ENCODE peak calls at places on chromosomes 6 and 20, in five cellular contexts. U is effector memory CD4-positive, alpha-beta T cell; X is right cardiac atrium; E is tibial artery; D is right lobe of liver. B is an unnamed sample. For H3K4me1, the result is how much of the 10 kb centered on the place peaks cover.

GRCh38 chr20:34475979-34476736 is 40.1 kb upstream of the DYNLRB1 start:
- DNase-seq in U (no peak), X (peak), E (peak), D (peak), B (peak)

GRCh38 chr20:25277051-25277801 is 29.3 kb downstream of the PYGB start:
- DNase-seq in U (no peak), X (peak), E (peak), D (peak), B (peak)

GRCh38 chr6:29678114-29678513 is 2.8 kb downstream of the ZFP57 start:
- DNase-seq in U (no peak), X (no peak), E (no peak), D (no peak), B (no peak)

GRCh38 chr6:21998539-21998938 is 298.3 kb downstream of the PRL start:
- DNase-seq in U (no peak), X (no peak), E (no peak), D (no peak), B (no peak)

GRCh38 chr20:888057-888456 is 28.1 kb downstream of the ANGPT4 start:
- DNase-seq in U (no peak), X (peak), E (peak), D (no peak), B (no peak)

GRCh38 chr6:77926198-77926752 is 273.4 kb downstream of the MEI4 start:
- DNase-seq in U (no peak), X (no peak), E (no peak), D (no peak), B (no peak)

GRCh38 chr20:6122111-6122872 is 538 bp downstream of the FERMT1 start:
- DNase-seq in U (no peak), X (no peak), E (no peak), D (no peak), B (no peak)

GRCh38 chr20:1664911-1665310 is 7.3 kb upstream of the SIRPG start:
- DNase-seq in U (peak), X (peak), E (no peak), D (no peak), B (no peak)

GRCh38 chr6:99868074-99868702 is 125.8 kb downstream of the MCHR2 start:
- DNase-seq in U (peak), X (peak), E (peak), D (peak), B (peak)

GRCh38 chr6:150775400-150775799 is 90.1 kb upstream of the MTHFD1L start:
- DNase-seq in U (no peak), X (no peak), E (no peak), D (no peak), B (no peak)

GRCh38 chr20:61784801-61785566 is 280.7 kb downstream of the TAF4 start:
- DNase-seq in U (no peak), X (no peak), E (no peak), D (no peak), B (no peak)

GRCh38 chr20:58017237-58017969 is 211.1 kb downstream of the ANKRD60 start:
- DNase-seq in U (no peak), X (peak), E (peak), D (no peak), B (peak)
- H3K4me1 ChIP-seq in U (under half), X (under half), E (under half), D (under half), B (under half)

GRCh38 chr20:63433351-63433750 is 39.1 kb downstream of the KCNQ2 start:
- DNase-seq in U (no peak), X (no peak), E (no peak), D (no peak), B (no peak)
- H3K4me1 ChIP-seq in U (under half), X (under half), E (under half), D (under half), B (under half)

GRCh38 chr20:48921168-48921882 is at the start of gene ARFGEF2:
- DNase-seq in U (peak), X (peak), E (peak), D (peak), B (peak)

GRCh38 chr20:48924711-48925109 is 3.2 kb downstream of the ARFGEF2 start:
- DNase-seq in U (no peak), X (no peak), E (no peak), D (no peak), B (no peak)

GRCh38 chr20:48921883-48922867 is 664 bp downstream of the ARFGEF2 start:
- DNase-seq in U (peak), X (peak), E (no peak), D (peak), B (peak)

GRCh38 chr20:48920527-48921167 is 864 bp upstream of the ARFGEF2 start:
- DNase-seq in U (no peak), X (peak), E (no peak), D (no peak), B (peak)

GRCh38 chr20:48923149-48923718 is 1.7 kb downstream of the ARFGEF2 start:
- DNase-seq in U (no peak), X (no peak), E (no peak), D (no peak), B (no peak)
- H3K4me1 ChIP-seq in U (under half), X (under half), E (under half), D (under half), B (under half)

GRCh38 chr20:59686404-59687346 is 82.3 kb downstream of the PHACTR3 start:
- DNase-seq in U (no peak), X (no peak), E (no peak), D (no peak), B (no peak)
- H3K4me1 ChIP-seq in U (under half), X (under half), E (under half), D (under half), B (under half)

GRCh38 chr20:44983095-44983674 is 16.9 kb downstream of the STK4 start:
- DNase-seq in U (no peak), X (no peak), E (no peak), D (no peak), B (no peak)

GRCh38 chr20:44993343-44993742 is 27.0 kb downstream of the STK4 start:
- DNase-seq in U (no peak), X (no peak), E (no peak), D (no peak), B (no peak)

GRCh38 chr20:44990425-44990824 is 24.1 kb downstream of the STK4 start:
- DNase-seq in U (no peak), X (peak), E (peak), D (no peak), B (no peak)

GRCh38 chr20:44990957-44991356 is 24.6 kb downstream of the STK4 start:
- DNase-seq in U (no peak), X (no peak), E (no peak), D (no peak), B (no peak)

DNA sequence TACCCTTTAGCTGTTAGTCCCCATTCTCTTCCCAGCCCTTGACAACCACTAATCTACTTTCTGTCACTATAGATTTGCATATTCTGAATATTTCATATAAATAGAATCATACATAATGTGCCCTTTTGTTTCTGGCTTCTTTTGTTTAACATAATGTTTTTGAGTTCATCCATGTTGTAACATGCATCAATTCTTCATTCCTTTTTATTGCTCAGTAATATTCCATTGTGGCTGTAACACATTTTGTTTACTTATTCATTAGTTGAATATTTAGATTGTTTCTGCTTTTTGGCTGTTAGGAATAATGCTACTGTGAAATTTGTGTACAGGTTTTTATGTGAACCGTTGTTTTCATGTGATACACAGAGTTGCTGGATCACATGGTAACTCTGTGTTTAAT is 22.5 kb downstream of the STK4 start:
- DNase-seq in U (no peak), X (no peak), E (no peak), D (no peak), B (no peak)
- H3K4me1 ChIP-seq in U (under half), X (under half), E (under half), D (under half), B (under half)

DNA sequence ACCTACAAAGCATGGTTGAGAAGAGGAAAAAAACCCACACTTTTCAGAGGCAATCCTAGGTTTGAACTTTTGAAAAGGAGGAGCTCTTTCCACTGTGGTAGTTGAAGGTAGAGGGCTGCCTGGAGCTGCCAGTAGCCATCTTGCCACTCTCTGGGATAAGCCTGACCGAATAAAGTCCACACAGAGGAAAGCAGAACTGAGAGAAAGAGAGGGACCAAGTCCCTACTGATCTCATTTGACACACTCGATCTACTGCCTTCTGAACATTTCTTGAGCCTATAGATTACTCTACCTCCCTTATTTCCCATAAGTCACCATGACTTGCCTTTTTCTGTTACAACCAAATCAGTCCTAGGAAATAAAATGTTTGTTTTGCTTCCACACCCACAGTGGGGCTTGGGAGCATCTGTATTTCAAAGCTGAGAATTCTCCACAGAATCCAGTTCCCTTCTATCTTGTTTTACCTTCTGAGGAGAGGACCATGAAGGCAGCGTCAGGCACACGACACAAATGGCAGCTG is 147.0 kb upstream of the PTPRK start:
- DNase-seq in U (no peak), X (peak), E (no peak), D (no peak), B (no peak)
- H3K4me1 ChIP-seq in U (under half), X (under half), E (under half), D (under half), B (under half)

DNA sequence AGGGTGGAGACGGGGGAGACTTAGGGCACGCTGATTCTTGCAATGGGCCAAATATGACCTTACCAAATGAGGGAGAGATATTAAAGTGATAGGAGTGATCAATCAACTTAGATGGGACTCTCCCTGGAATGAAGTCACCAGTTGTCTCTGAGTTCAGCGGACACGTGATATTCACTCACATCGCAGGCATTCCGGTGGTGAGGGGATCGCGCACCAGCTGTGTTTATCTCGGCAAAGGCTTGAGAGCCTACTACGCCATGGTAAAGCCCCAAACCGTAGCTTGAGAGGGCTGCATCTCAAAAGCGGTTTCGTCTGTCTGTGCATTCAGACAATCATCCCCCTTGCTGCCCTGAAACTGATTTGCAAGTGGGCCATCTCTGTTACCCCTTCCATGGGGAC is 5.5 kb downstream of the BMP7 start:
- DNase-seq in U (no peak), X (no peak), E (no peak), D (no peak), B (no peak)
- H3K4me1 ChIP-seq in U (under half), X (under half), E (under half), D (under half), B (under half)

GRCh38 chr6:3742076-3742425 is 9.5 kb downstream of the PXDC1 start:
- DNase-seq in U (no peak), X (no peak), E (no peak), D (no peak), B (no peak)

GRCh38 chr6:3742426-3743344 is 8.8 kb downstream of the PXDC1 start:
- DNase-seq in U (peak), X (peak), E (peak), D (peak), B (peak)

GRCh38 chr6:3739311-3739897 is 12.1 kb downstream of the PXDC1 start:
- DNase-seq in U (no peak), X (peak), E (peak), D (no peak), B (peak)

GRCh38 chr6:3741477-3741871 is 10.0 kb downstream of the PXDC1 start:
- DNase-seq in U (no peak), X (no peak), E (peak), D (no peak), B (peak)

DNA sequence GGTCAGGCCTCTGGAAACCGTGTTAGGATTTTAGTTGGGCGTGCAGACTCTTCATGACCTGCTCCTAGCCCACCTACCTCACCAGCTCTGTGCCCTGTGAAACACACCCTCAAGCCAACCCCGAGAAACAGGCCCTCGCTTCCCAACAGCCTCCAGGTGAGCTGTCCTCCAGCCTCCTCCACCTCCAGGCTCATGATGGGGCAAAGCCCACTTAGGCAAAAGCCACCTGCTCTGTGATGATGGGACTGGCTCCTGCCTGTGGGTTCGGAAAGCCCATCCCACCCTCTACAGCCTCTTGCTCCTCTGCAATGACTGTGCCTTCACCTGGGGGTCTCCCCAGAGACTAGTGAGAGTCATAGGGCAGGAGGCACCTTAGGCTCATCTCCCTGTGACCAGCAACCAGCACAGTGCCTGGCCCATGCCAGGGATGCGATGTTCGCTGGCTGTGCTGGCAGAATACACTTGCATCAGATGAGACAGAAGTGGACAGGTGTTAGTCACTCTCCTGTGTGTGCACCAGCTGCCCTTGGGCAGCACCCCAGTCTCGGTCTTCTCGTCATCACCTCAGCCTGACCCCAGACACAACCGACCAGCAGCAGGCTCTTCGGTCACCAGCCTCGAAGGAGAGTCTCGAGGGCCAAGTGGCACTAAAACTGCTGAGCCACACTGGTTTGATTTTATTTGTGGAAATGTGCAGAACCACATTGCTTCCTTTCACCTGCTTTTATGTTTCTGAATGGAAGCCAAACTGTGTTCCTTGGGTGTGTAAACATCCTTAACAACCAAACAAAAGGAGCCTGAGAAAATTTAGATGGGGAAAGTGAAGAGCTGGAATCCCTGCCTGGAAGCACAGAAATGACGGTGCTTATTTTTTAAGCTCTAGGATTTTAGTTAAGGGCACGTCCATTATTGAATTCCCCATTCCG is 10.7 kb downstream of the PXDC1 start:
- DNase-seq in U (no peak), X (no peak), E (peak), D (no peak), B (no peak)
- H3K4me1 ChIP-seq in U (under half), X (under half), E (half or more), D (half or more), B (under half)